ENCODE peak calls at places on chromosomes 5 and 9, in six cellular contexts. G, D, X, J, W and Z are unnamed samples.

GRCh38 chr5:173396311-173396993 is 68.2 kb upstream of the STC2 start:
- DNase-seq in G (no peak), D (no peak), X (no peak), J (no peak), W (no peak), Z (no peak)

GRCh38 chr5:132233811-132234683 is 6.4 kb upstream of the P4HA2 start:
- DNase-seq in G (no peak), D (no peak), X (no peak), J (no peak), W (no peak), Z (no peak)

GRCh38 chr9:72145093-72145492 is 4.1 kb upstream of the GDA start:
- DNase-seq in G (no peak), D (no peak), X (no peak), J (no peak), W (no peak), Z (no peak)

GRCh38 chr5:59036274-59036961 is 453.5 kb downstream of the RAB3C start:
- DNase-seq in G (no peak), D (peak), X (peak), J (no peak), W (peak), Z (no peak)

GRCh38 chr9:93166699-93167098 is 17.2 kb upstream of the WNK2 start:
- DNase-seq in G (no peak), D (no peak), X (no peak), J (no peak), W (no peak), Z (no peak)

GRCh38 chr9:87850405-87850804 is 32.3 kb upstream of the SPATA31E1 start:
- DNase-seq in G (no peak), D (no peak), X (no peak), J (no peak), W (no peak), Z (no peak)

GRCh38 chr9:121207371-121207940 is 5.8 kb upstream of the RAB14 start:
- DNase-seq in G (peak), D (no peak), X (no peak), J (no peak), W (no peak), Z (no peak)

GRCh38 chr5:74206571-74207550 is 433.7 kb downstream of the ENC1 start:
- DNase-seq in G (no peak), D (no peak), X (no peak), J (no peak), W (no peak), Z (peak)

GRCh38 chr5:87300744-87301143 is 33.1 kb downstream of the RASA1 start:
- DNase-seq in G (no peak), D (no peak), X (no peak), J (no peak), W (no peak), Z (no peak)

GRCh38 chr5:72498284-72498683 is 8.9 kb downstream of the ZNF366 start:
- DNase-seq in G (no peak), D (no peak), X (no peak), J (no peak), W (no peak), Z (no peak)

GRCh38 chr9:17088566-17088965 is 46.3 kb upstream of the CNTLN start:
- DNase-seq in G (no peak), D (no peak), X (no peak), J (no peak), W (no peak), Z (no peak)

GRCh38 chr5:54990751-54991349 is 5.5 kb upstream of the ESM1 start:
- DNase-seq in G (no peak), D (no peak), X (no peak), J (no peak), W (no peak), Z (no peak)

GRCh38 chr5:36442796-36443195 is 141.1 kb upstream of the RANBP3L start:
- DNase-seq in G (no peak), D (no peak), X (no peak), J (no peak), W (no peak), Z (no peak)

GRCh38 chr9:18346761-18347160 is 127.2 kb upstream of the ADAMTSL1 start:
- DNase-seq in G (no peak), D (no peak), X (no peak), J (no peak), W (no peak), Z (no peak)

GRCh38 chr5:6291961-6292360 is 86.4 kb downstream of the MED10 start:
- DNase-seq in G (no peak), D (no peak), X (no peak), J (no peak), W (peak), Z (no peak)

GRCh38 chr5:166677891-166678290 is 1613.6 kb upstream of the WWC1 start:
- DNase-seq in G (no peak), D (no peak), X (no peak), J (no peak), W (no peak), Z (no peak)

GRCh38 chr9:127825319-127826051 is 22.8 kb downstream of the FPGS start:
- DNase-seq in G (no peak), D (no peak), X (no peak), J (no peak), W (no peak), Z (no peak)

GRCh38 chr9:132164604-132165362 is 2.9 kb downstream of the NTNG2 start:
- DNase-seq in G (no peak), D (no peak), X (no peak), J (no peak), W (no peak), Z (peak)

GRCh38 chr9:36937346-36937745 is 96.7 kb downstream of the PAX5 start:
- DNase-seq in G (no peak), D (no peak), X (no peak), J (no peak), W (no peak), Z (no peak)

GRCh38 chr9:82829818-82830217 is 233.1 kb downstream of the RASEF start:
- DNase-seq in G (no peak), D (no peak), X (no peak), J (no peak), W (no peak), Z (no peak)

GRCh38 chr9:132018957-132019405 is 60.7 kb downstream of the MED27 start:
- DNase-seq in G (no peak), D (no peak), X (no peak), J (no peak), W (no peak), Z (no peak)

GRCh38 chr5:135221696-135222095 is 177.3 kb downstream of the MACROH2A1 start:
- DNase-seq in G (no peak), D (no peak), X (no peak), J (no peak), W (no peak), Z (no peak)

GRCh38 chr5:6430418-6431028 is 18.1 kb upstream of the UBE2QL1 start:
- DNase-seq in G (no peak), D (no peak), X (no peak), J (no peak), W (no peak), Z (no peak)

GRCh38 chr5:90802695-90803317 is 244.2 kb downstream of the ADGRV1 start:
- DNase-seq in G (no peak), D (no peak), X (no peak), J (peak), W (no peak), Z (no peak)

GRCh38 chr5:88729476-88730182 is 153.4 kb downstream of the MEF2C start:
- DNase-seq in G (no peak), D (peak), X (peak), J (no peak), W (peak), Z (no peak)

GRCh38 chr9:84061613-84062205 is 81.1 kb downstream of the RMI1 start:
- DNase-seq in G (no peak), D (no peak), X (no peak), J (no peak), W (no peak), Z (no peak)

GRCh38 chr9:133578524-133579230 is 30.5 kb downstream of the FAM163B start:
- DNase-seq in G (no peak), D (no peak), X (no peak), J (no peak), W (no peak), Z (no peak)

GRCh38 chr9:125141251-125141650 is 2.1 kb downstream of the SCAI start:
- DNase-seq in G (no peak), D (no peak), X (no peak), J (no peak), W (no peak), Z (no peak)

GRCh38 chr5:11377896-11378295 is 526.4 kb downstream of the CTNND2 start:
- DNase-seq in G (no peak), D (no peak), X (no peak), J (no peak), W (no peak), Z (no peak)

GRCh38 chr9:117425562-117425961 is 10.7 kb upstream of the ASTN2 start:
- DNase-seq in G (no peak), D (no peak), X (no peak), J (no peak), W (no peak), Z (no peak)

GRCh38 chr9:31067418-31067817 is 1317.0 kb upstream of the ACO1 start:
- DNase-seq in G (no peak), D (no peak), X (no peak), J (no peak), W (no peak), Z (no peak)

GRCh38 chr9:91077624-91078023 is 276.0 kb downstream of the SYK start:
- DNase-seq in G (no peak), D (no peak), X (no peak), J (no peak), W (no peak), Z (no peak)

GRCh38 chr5:74434124-74434899 is 206.2 kb downstream of the ENC1 start:
- DNase-seq in G (no peak), D (no peak), X (no peak), J (no peak), W (no peak), Z (no peak)

GRCh38 chr9:33287087-33287490 is 3.2 kb upstream of the NFX1 start:
- DNase-seq in G (no peak), D (no peak), X (peak), J (no peak), W (peak), Z (no peak)

GRCh38 chr5:39157679-39158078 is 61.7 kb downstream of the FYB1 start:
- DNase-seq in G (no peak), D (no peak), X (no peak), J (no peak), W (no peak), Z (no peak)